ENCODE peak calls at places on chromosomes 7 and 10, in six cellular contexts. T, C, Z, A, M and J are unnamed samples.
A peak's percentile ranks its signal among the peaks of the same experiment; 100 is the strongest.

GRCh38 chr10:97498841-97499560 is at the start of gene UBTD1:
- DNase-seq in A (peak; percentile 77), M (no peak), T (peak; percentile 45), C (peak; percentile 60), Z (peak; percentile 74), J (no peak)

GRCh38 chr7:104650991-104651680 is 322.7 kb downstream of the LHFPL3 start:
- DNase-seq in T (no peak), Z (no peak), A (no peak), C (peak; percentile 14), M (no peak), J (no peak)

GRCh38 chr10:7117806-7118674 is 292.8 kb downstream of the SFMBT2 start:
- DNase-seq in T (no peak), M (no peak), A (no peak), C (peak; percentile 0), Z (no peak), J (no peak)

GRCh38 chr7:19368540-19368939 is 223.3 kb upstream of the FERD3L start:
- DNase-seq in C (no peak), A (no peak), T (no peak), M (no peak), Z (no peak), J (no peak)

GRCh38 chr7:17745588-17745987 is 194.7 kb downstream of the SNX13 start:
- DNase-seq in A (no peak), M (no peak), Z (no peak), C (no peak), T (no peak), J (no peak)

GRCh38 chr10:131679926-131680325 is 220.9 kb upstream of the PPP2R2D start:
- DNase-seq in M (no peak), A (no peak), C (no peak), T (no peak), Z (no peak), J (no peak)

GRCh38 chr7:151351967-151352366 is 10.4 kb downstream of the NUB1 start:
- DNase-seq in A (no peak), T (peak; percentile 52), M (no peak), C (no peak), Z (no peak), J (no peak)

GRCh38 chr7:101410743-101411476 is 48.2 kb downstream of the COL26A1 start:
- DNase-seq in Z (peak; percentile 62), C (no peak), T (no peak), A (peak; percentile 51), M (peak; percentile 27), J (no peak)

GRCh38 chr7:25985196-25985595 is 166.8 kb upstream of the NFE2L3 start:
- DNase-seq in Z (no peak), A (no peak), C (no peak), T (no peak), M (no peak), J (no peak)

GRCh38 chr10:33955676-33956075 is 621.2 kb upstream of the NRP1 start:
- DNase-seq in M (no peak), T (no peak), Z (no peak), A (no peak), C (peak; percentile 80), J (no peak)

GRCh38 chr10:95792874-95793285 is 36.9 kb downstream of the ENTPD1 start:
- DNase-seq in A (no peak), Z (no peak), C (peak; percentile 71), T (peak; percentile 28), M (no peak), J (no peak)

GRCh38 chr10:109956454-109957091 is 33.3 kb upstream of the XPNPEP1 start:
- DNase-seq in C (peak; percentile 43), A (no peak), T (no peak), Z (no peak), M (peak; percentile 60), J (no peak)

GRCh38 chr10:115777646-115778045 is 495.4 kb downstream of the GFRA1 start:
- DNase-seq in M (no peak), C (no peak), Z (no peak), A (no peak), T (no peak), J (no peak)

GRCh38 chr10:32964261-32964660 is 6.2 kb upstream of the ITGB1 start:
- DNase-seq in T (no peak), C (no peak), M (no peak), A (no peak), Z (no peak), J (no peak)

GRCh38 chr7:44172803-44173424 is 16.3 kb downstream of the GCK start:
- DNase-seq in A (no peak), C (peak; percentile 18), M (no peak), Z (no peak), T (no peak), J (no peak)

GRCh38 chr10:77526861-77527617 is 110.6 kb downstream of the KCNMA1 start:
- DNase-seq in M (no peak), Z (no peak), T (no peak), C (no peak), A (no peak), J (no peak)

GRCh38 chr10:82969405-82969804 is 1094.4 kb downstream of the NRG3 start:
- DNase-seq in A (no peak), M (no peak), Z (no peak), T (no peak), C (peak; percentile 23), J (no peak)

GRCh38 chr10:64430690-64431323 is 909.6 kb downstream of the REEP3 start:
- DNase-seq in T (no peak), A (no peak), M (peak; percentile 32), C (no peak), Z (no peak), J (no peak)

GRCh38 chr10:13859979-13860619 is 273.3 kb downstream of the PRPF18 start:
- DNase-seq in A (no peak), T (no peak), C (peak; percentile 29), Z (no peak), M (no peak), J (no peak)

GRCh38 chr10:34655286-34656170 is 159.6 kb downstream of the PARD3 start:
- DNase-seq in Z (no peak), A (no peak), C (peak; percentile 60), T (no peak), M (peak; percentile 63), J (no peak)

GRCh38 chr10:94279835-94280709 is 82.7 kb downstream of the NOC3L start:
- DNase-seq in M (peak; percentile 24), A (peak; percentile 55), Z (peak; percentile 71), T (peak; percentile 18), C (peak; percentile 28), J (no peak)

GRCh38 chr10:20855398-20856038 is 41.6 kb downstream of the NEBL start:
- DNase-seq in A (no peak), Z (no peak), T (no peak), M (no peak), C (peak; percentile 29), J (no peak)

GRCh38 chr7:74372060-74372408 is 81.7 kb upstream of the GTF2IRD1 start:
- DNase-seq in Z (no peak), T (no peak), M (no peak), C (no peak), A (no peak), J (no peak)

GRCh38 chr7:151247016-151247580 is 1.4 kb downstream of the SMARCD3 start:
- DNase-seq in Z (no peak), M (no peak), A (no peak), C (no peak), T (no peak), J (no peak)

GRCh38 chr7:51015581-51015980 is 232.9 kb upstream of the GRB10 start:
- DNase-seq in C (no peak), M (no peak), Z (peak; percentile 35), A (no peak), T (no peak), J (peak; percentile 16)

GRCh38 chr7:130897515-130898419 is 163.8 kb upstream of the KLF14 start:
- DNase-seq in M (no peak), Z (peak; percentile 48), T (peak; percentile 57), C (no peak), A (no peak), J (peak; percentile 58)

GRCh38 chr7:130900471-130901076 is 166.6 kb upstream of the KLF14 start:
- DNase-seq in Z (peak; percentile 37), T (no peak), A (no peak), M (no peak), C (no peak), J (no peak)

GRCh38 chr7:130901209-130901783 is 167.3 kb upstream of the KLF14 start:
- DNase-seq in M (peak; percentile 96), A (peak; percentile 85), Z (peak; percentile 89), C (peak; percentile 100), T (no peak), J (peak; percentile 80)

GRCh38 chr7:130899071-130899451 is 165.1 kb upstream of the KLF14 start:
- DNase-seq in Z (peak; percentile 9), C (no peak), M (no peak), T (no peak), A (no peak), J (no peak)

GRCh38 chr7:130899638-130900401 is 165.8 kb upstream of the KLF14 start:
- DNase-seq in M (no peak), Z (peak; percentile 93), A (no peak), T (no peak), C (no peak), J (no peak)
- H3K4me1 ChIP-seq in M (peaks cover 100% of the 10 kb centered on the region), Z (peaks cover 86% of the 10 kb centered on the region), A (peaks cover 96% of the 10 kb centered on the region), T (peaks cover 12% of the 10 kb centered on the region), C (peaks cover 62% of the 10 kb centered on the region), J (no peaks in the 10 kb centered on the region)

GRCh38 chr7:32217841-32218467 is 147.7 kb upstream of the PDE1C start:
- DNase-seq in Z (no peak), A (no peak), M (no peak), T (no peak), C (no peak), J (no peak)
- H3K27ac ChIP-seq in Z (no peak overlapping the region), A (no peak overlapping the region), M (no peak overlapping the region), T (no peak overlapping the region), C (no peak overlapping the region), J (no peak overlapping the region)

DNA sequence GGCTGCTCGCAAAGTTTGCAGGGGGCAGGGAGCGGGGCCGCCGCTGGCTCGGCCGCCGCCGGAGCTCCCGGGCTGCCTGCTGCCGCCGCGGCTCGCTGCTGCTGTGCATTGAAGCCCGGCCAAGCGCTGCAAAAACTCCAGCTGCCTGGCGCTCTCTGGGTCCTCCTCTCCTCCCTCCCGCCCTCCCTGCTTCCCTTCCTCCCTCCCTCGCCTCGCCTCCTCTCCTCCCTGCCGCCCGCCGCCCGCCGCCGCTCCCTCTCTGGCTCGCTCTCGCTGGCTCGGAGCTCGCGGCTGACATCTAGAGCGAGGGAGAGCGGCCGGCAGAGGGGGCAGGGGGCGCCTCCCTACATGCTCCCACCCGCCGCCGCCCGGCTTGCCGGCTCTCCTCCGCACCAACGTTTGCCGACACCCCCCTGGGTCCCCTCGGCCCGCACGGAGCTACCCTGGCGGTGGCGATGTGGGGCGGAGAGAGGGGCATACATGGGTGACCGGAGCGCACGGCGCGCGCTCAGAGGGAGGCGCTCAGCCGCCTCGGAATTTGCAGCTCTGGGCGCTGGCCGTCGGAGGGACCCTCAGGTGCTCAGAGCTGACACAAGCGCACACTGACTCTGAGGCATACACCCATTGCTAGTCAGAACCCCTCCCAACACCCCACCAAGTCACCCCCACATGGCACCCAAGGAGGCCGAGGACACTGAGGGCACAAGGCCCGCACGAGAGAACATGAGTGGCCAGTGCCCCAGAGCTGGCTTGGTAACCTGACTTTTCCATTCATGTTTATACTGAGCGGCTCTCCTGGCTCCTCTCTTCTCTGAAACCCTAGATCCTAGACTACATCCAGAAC is 1.2 kb upstream of the PLXNA4 start:
- DNase-seq in M (no peak), C (peak; percentile 82), Z (peak; percentile 55), A (no peak), T (no peak), J (no peak)
- H3K4me3 ChIP-seq in M (no peak overlapping the region), C (peak overlapping the region; percentile 42), Z (peak overlapping the region; percentile 10), A (peak overlapping the region; percentile 37), T (peak overlapping the region; percentile 41), J (peak overlapping the region; percentile 61)

DNA sequence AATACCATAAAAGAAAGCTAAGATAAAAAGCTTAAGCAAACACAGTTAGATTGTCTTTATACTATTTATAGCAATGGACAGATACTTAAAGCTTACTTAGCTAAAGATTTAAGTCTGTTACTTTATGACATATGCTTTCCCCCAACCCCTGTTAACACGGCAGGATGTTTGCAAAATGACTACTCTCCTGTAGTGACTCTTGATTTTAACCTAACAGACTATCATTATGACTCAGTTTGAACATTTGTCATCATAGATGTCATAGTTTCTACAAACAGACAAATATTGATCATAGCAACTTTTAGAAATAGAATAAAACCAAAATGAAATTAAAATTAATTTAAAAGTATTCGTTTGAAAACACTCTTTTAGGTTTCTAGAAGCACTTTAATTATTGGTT is 7.8 kb upstream of the COMMD3 start:
- DNase-seq in T (no peak), M (no peak), Z (no peak), A (no peak), C (peak; percentile 52), J (no peak)
- H3K4me1 ChIP-seq in T (no peaks in the 10 kb centered on the region), M (peaks cover 6% of the 10 kb centered on the region), Z (no peaks in the 10 kb centered on the region), A (no peaks in the 10 kb centered on the region), C (peaks cover 2% of the 10 kb centered on the region), J (no peaks in the 10 kb centered on the region)